ENCODE peak calls at places on chromosome 14, in four cellular contexts. One of them, this sample, is unnamed. For H3K9me3, the result is how much of the 10 kb centered on the place peaks cover.

GRCh38 chr14:88481794-88482193 is 73.0 kb downstream of the PTPN21 start:
- DNase-seq in tibial nerve: no peak
- DNase-seq in RWPE2: no peak
- DNase-seq in mammary epithelial cell: no peak
- DNase-seq in this sample: no peak

GRCh38 chr14:22333408-22334274 is 255.4 kb downstream of the DAD1 start:
- DNase-seq in tibial nerve: no peak
- DNase-seq in RWPE2: no peak
- DNase-seq in mammary epithelial cell: peak
- DNase-seq in this sample: no peak

GRCh38 chr14:45252356-45253069 is 489 bp downstream of the MIS18BP1 start:
- DNase-seq in tibial nerve: no peak
- DNase-seq in RWPE2: no peak
- DNase-seq in mammary epithelial cell: peak
- DNase-seq in this sample: no peak

GRCh38 chr14:34051966-34052657 is 101.2 kb upstream of the EGLN3 start:
- DNase-seq in tibial nerve: peak
- DNase-seq in RWPE2: no peak
- DNase-seq in mammary epithelial cell: peak
- DNase-seq in this sample: no peak

GRCh38 chr14:83779266-83779665 is 1750.7 kb upstream of the FLRT2 start:
- DNase-seq in tibial nerve: no peak
- DNase-seq in RWPE2: no peak
- DNase-seq in mammary epithelial cell: no peak
- DNase-seq in this sample: no peak

GRCh38 chr14:55133416-55133815 is 4.4 kb downstream of the LGALS3 start:
- DNase-seq in tibial nerve: no peak
- DNase-seq in RWPE2: no peak
- DNase-seq in mammary epithelial cell: peak
- DNase-seq in this sample: no peak

GRCh38 chr14:74161526-74162158 is 76.9 kb downstream of the LIN52 start:
- DNase-seq in tibial nerve: no peak
- DNase-seq in RWPE2: no peak
- DNase-seq in mammary epithelial cell: no peak
- DNase-seq in this sample: no peak

GRCh38 chr14:81565441-81566290 is 32.0 kb upstream of the SEL1L start:
- DNase-seq in tibial nerve: peak
- DNase-seq in RWPE2: no peak
- DNase-seq in mammary epithelial cell: no peak
- DNase-seq in this sample: no peak

GRCh38 chr14:23066855-23067744 is 9.8 kb upstream of the CDH24 start:
- DNase-seq in tibial nerve: no peak
- DNase-seq in RWPE2: peak
- DNase-seq in mammary epithelial cell: no peak
- DNase-seq in this sample: no peak

GRCh38 chr14:61132894-61133293 is 148.2 kb downstream of the TMEM30B start:
- DNase-seq in tibial nerve: no peak
- DNase-seq in RWPE2: no peak
- DNase-seq in mammary epithelial cell: no peak
- DNase-seq in this sample: no peak

GRCh38 chr14:32382704-32383103 is 53.6 kb downstream of the AKAP6 start:
- DNase-seq in tibial nerve: no peak
- DNase-seq in RWPE2: no peak
- DNase-seq in mammary epithelial cell: peak
- DNase-seq in this sample: no peak

GRCh38 chr14:105899657-105900397 is 373.4 kb downstream of the TMEM121 start:
- DNase-seq in tibial nerve: no peak
- DNase-seq in RWPE2: no peak
- DNase-seq in mammary epithelial cell: no peak
- DNase-seq in this sample: no peak

GRCh38 chr14:72666610-72667009 is 227.3 kb downstream of the DPF3 start:
- DNase-seq in tibial nerve: no peak
- DNase-seq in RWPE2: no peak
- DNase-seq in mammary epithelial cell: peak
- DNase-seq in this sample: no peak

GRCh38 chr14:23933108-23933507 is 20.5 kb upstream of the DHRS4 start:
- DNase-seq in tibial nerve: no peak
- DNase-seq in RWPE2: no peak
- DNase-seq in mammary epithelial cell: no peak
- DNase-seq in this sample: no peak

GRCh38 chr14:77278461-77279230 is 7.6 kb upstream of the NGB start:
- DNase-seq in tibial nerve: no peak
- DNase-seq in RWPE2: no peak
- DNase-seq in mammary epithelial cell: no peak
- DNase-seq in this sample: no peak

GRCh38 chr14:20332946-20333782 is at the start of gene CCNB1IP1:
- DNase-seq in tibial nerve: peak
- DNase-seq in RWPE2: no peak
- DNase-seq in mammary epithelial cell: peak
- DNase-seq in this sample: peak

GRCh38 chr14:101399737-101400517 is 161.4 kb upstream of the DIO3 start:
- DNase-seq in tibial nerve: no peak
- DNase-seq in RWPE2: no peak
- DNase-seq in mammary epithelial cell: no peak
- DNase-seq in this sample: no peak

GRCh38 chr14:56661478-56661877 is 81.9 kb downstream of the TMEM260 start:
- DNase-seq in tibial nerve: no peak
- DNase-seq in RWPE2: no peak
- DNase-seq in mammary epithelial cell: no peak
- DNase-seq in this sample: no peak
- TF ChIP-seq CTCF in tibial nerve: no peak
- TF ChIP-seq CTCF in RWPE2: no peak
- TF ChIP-seq CTCF in mammary epithelial cell: no peak
- TF ChIP-seq CTCF in this sample: no peak

DNA sequence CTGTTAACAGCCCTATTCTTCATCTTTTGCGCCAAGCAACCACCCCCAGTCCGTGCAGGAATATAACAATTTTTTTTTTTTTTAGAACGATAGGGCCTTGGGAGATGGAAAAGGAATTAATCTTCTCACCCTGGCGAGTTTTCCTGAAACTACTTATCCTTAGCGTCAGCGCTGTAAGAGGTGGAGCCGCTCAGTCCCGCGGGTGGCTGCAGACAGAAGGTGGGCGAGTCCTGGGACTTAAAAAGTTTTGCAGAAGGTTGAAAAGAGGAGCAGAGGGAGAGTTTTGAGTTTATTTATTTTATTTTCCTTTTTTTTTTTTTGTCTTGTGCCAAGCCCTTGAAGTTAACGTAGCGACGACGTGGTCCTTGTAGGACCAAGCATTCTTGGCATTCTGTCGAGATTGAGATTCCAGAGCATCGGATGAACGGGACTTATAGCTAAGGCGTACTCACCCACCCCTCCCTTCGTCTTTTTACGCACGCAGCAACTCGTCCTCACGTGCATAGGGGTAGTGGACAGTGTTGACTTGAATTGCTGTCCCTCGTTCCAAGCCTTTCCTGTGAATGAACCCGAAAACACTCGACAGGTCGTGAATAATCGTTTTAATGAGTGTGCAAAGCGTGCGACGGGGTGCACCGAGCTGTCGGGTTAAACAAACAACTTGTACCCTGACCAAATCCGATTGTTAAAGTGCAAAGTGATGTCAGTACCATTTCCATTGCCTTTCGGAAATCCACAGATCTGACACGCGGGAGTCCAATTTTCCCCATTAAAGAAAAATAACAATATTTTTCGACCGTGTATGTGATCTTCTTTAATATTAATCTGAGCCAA is 11.4 kb downstream of the FOXG1 start:
- DNase-seq in tibial nerve: no peak
- DNase-seq in RWPE2: no peak
- DNase-seq in mammary epithelial cell: no peak
- DNase-seq in this sample: no peak
- H3K27ac ChIP-seq in tibial nerve: no peak
- H3K27ac ChIP-seq in RWPE2: no peak
- H3K27ac ChIP-seq in mammary epithelial cell: no peak
- H3K27ac ChIP-seq in this sample: no peak

GRCh38 chr14:47284283-47284682 is 391.1 kb downstream of the MDGA2 start:
- DNase-seq in tibial nerve: no peak
- DNase-seq in RWPE2: no peak
- DNase-seq in mammary epithelial cell: no peak
- DNase-seq in this sample: no peak
- H3K9me3 ChIP-seq in tibial nerve: under half
- H3K9me3 ChIP-seq in RWPE2: under half
- H3K9me3 ChIP-seq in mammary epithelial cell: under half
- H3K9me3 ChIP-seq in this sample: under half

GRCh38 chr14:102486513-102487203 is 22.9 kb downstream of the ANKRD9 start:
- DNase-seq in tibial nerve: no peak
- DNase-seq in RWPE2: peak
- DNase-seq in mammary epithelial cell: no peak
- DNase-seq in this sample: no peak
- TF ChIP-seq CTCF in tibial nerve: no peak
- TF ChIP-seq CTCF in RWPE2: no peak
- TF ChIP-seq CTCF in mammary epithelial cell: no peak
- TF ChIP-seq CTCF in this sample: no peak